ENCODE peak calls at places on chromosomes 13 and 19, in four cellular contexts. J is uterus, X is stomach, T is ovary. R is an unnamed sample.

GRCh38 chr19:22422220-22422619 is at the start of gene ZNF98:
- DNase-seq in J (peak; percentile 28), X (no peak), T (no peak), R (peak; percentile 7)

GRCh38 chr13:37561031-37561430 is 37.5 kb downstream of the POSTN start:
- DNase-seq in T (no peak), X (no peak), J (no peak), R (no peak)

GRCh38 chr19:49746206-49746958 is 16.7 kb downstream of the TSKS start:
- DNase-seq in T (peak; percentile 63), X (peak; percentile 29), J (peak; percentile 62), R (peak; percentile 41)

GRCh38 chr19:3142292-3142670 is 6.4 kb downstream of the GNA15 start:
- DNase-seq in J (no peak), T (no peak), X (no peak), R (no peak)

GRCh38 chr19:6070179-6071102 is 39.9 kb downstream of the RFX2 start:
- DNase-seq in T (no peak), J (no peak), X (no peak), R (no peak)

GRCh38 chr19:28963481-28964245 is 249.3 kb downstream of the UQCRFS1 start:
- DNase-seq in X (no peak), J (no peak), T (no peak), R (no peak)

GRCh38 chr13:34671136-34671535 is 270.9 kb upstream of the NBEA start:
- DNase-seq in X (no peak), T (no peak), J (no peak), R (no peak)

GRCh38 chr19:36973021-36973843 is 57.1 kb downstream of the ZNF568 start:
- DNase-seq in T (peak; percentile 77), X (peak; percentile 78), J (peak; percentile 73), R (peak; percentile 80)

GRCh38 chr19:32869369-32870153 is at the start of gene SLC7A9:
- DNase-seq in T (no peak), X (peak; percentile 17), J (no peak), R (no peak)

GRCh38 chr13:75347925-75348324 is 134.0 kb downstream of the TBC1D4 start:
- DNase-seq in J (no peak), X (no peak), T (no peak), R (no peak)

GRCh38 chr13:79859756-79860155 is 378.8 kb downstream of the NDFIP2 start:
- DNase-seq in X (no peak), J (no peak), T (no peak), R (no peak)

GRCh38 chr13:21688056-21688455 is 17.2 kb downstream of the FGF9 start:
- DNase-seq in X (no peak), J (no peak), T (no peak), R (no peak)

GRCh38 chr13:59801107-59801880 is 362.4 kb downstream of the DIAPH3 start:
- DNase-seq in T (no peak), X (no peak), J (no peak), R (no peak)

DNA sequence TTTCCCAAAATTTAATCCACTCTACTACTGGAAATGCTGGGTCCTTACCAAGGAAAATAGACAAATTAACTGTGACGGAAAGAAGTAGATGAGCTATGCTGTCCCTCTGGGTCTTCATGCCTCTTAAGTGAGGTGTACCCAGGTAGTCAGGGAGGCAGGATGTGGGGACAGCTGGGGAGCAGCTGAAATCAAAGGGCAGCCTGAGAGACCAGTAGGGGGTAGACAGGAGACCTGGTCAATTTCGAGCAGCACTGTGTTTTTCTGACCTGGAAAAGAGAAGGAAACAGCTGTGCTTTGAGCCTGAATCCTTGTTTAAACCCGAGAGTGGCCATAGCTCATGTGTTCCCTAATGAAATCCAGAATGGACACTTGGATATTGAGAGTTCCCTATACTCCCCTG is 587.3 kb downstream of the EFNB2 start:
- DNase-seq in J (no peak), T (no peak), X (no peak), R (no peak)
- TF ChIP-seq CTCF in J (no peak), T (no peak), X (no peak), R (no peak)

GRCh38 chr19:40228371-40228770 is 1.9 kb upstream of the CCNP start:
- DNase-seq in T (no peak), X (no peak), J (no peak), R (no peak)
- TF ChIP-seq POLR2A in T (no peak), X (no peak), J (no peak), R (no peak)

DNA sequence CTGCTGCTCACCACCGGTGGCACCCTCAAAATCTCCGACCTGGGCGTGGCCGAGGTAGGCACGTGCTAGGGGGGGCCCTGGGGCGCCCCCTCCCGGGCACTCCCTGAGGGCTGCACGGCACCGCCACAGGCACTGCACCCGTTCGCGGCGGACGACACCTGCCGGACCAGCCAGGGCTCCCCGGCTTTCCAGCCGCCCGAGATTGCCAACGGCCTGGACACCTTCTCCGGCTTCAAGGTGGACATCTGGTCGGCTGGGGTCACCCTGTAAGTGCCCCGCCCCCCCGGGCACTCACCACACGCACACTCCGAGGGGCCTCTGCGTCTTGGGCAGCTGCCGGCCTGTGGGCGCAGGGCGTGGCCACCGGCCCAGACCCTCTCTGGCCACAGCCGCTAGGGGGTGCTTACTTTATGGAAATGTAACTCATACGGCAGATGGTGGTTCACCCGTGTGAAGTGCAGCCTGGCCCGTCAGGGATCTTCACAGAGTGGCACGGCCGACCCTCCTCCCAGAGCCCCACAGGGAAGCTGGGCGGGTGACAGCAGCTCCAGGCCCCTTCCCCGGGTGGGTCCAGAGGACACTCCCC is 15.0 kb downstream of the STK11 start:
- DNase-seq in J (no peak), X (no peak), T (no peak), R (no peak)
- TF ChIP-seq CTCF in J (no peak), X (no peak), T (no peak), R (no peak)

GRCh38 chr19:13160557-13160956 is 10.3 kb downstream of the IER2 start:
- DNase-seq in X (no peak), J (no peak), T (no peak), R (no peak)

GRCh38 chr19:13164370-13165090 is 14.3 kb downstream of the IER2 start:
- DNase-seq in J (peak; percentile 64), X (peak; percentile 47), T (peak; percentile 50), R (peak; percentile 75)

GRCh38 chr19:13165091-13165997 is 15.1 kb downstream of the IER2 start:
- DNase-seq in T (no peak), X (no peak), J (no peak), R (no peak)

GRCh38 chr19:13163609-13164364 is 13.6 kb downstream of the IER2 start:
- DNase-seq in T (peak; percentile 78), J (peak; percentile 88), X (peak; percentile 76), R (peak; percentile 80)

GRCh38 chr19:13162749-13163608 is 12.8 kb downstream of the IER2 start:
- DNase-seq in X (peak; percentile 99), J (peak; percentile 98), T (peak; percentile 97), R (peak; percentile 99)
- TF ChIP-seq POLR2A in X (no peak), J (peak; percentile 71), T (peak; percentile 47), R (peak; percentile 64)

DNA sequence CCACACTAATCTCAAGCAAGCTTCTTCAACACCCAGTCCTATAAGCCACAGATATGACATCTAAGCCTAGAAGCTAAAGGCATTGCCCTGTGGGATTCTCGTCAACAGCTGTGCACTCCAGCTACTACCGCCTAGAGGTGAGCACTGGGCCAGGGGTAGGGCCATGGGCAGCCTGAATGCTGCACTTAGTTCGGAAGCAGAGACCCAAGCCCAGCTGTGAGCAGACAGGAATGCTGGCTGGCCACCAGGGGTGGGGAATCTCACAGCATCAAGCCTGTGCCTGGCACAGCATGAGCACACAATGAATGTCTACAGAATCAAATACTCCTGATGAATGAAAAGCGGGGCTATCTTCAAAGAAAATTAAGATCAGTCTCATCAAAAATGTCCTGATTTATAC is 167.5 kb upstream of the UBL3 start:
- DNase-seq in T (no peak), X (no peak), J (no peak), R (no peak)
- TF ChIP-seq CTCF in T (no peak), X (peak; percentile 8), J (no peak), R (no peak)

GRCh38 chr19:52048604-52049493 is at the start of gene ZNF432:
- DNase-seq in J (peak; percentile 92), X (peak; percentile 88), T (peak; percentile 93), R (peak; percentile 90)
- TF ChIP-seq POLR2A in J (peak; percentile 33), X (no peak), T (peak; percentile 25), R (peak; percentile 62)

GRCh38 chr19:51799311-51799997 is 4.5 kb downstream of the FPR3 start:
- DNase-seq in T (peak; percentile 93), J (peak; percentile 78), X (peak; percentile 39), R (peak; percentile 58)
- TF ChIP-seq CTCF in T (no peak), J (no peak), X (no peak), R (no peak)

DNA sequence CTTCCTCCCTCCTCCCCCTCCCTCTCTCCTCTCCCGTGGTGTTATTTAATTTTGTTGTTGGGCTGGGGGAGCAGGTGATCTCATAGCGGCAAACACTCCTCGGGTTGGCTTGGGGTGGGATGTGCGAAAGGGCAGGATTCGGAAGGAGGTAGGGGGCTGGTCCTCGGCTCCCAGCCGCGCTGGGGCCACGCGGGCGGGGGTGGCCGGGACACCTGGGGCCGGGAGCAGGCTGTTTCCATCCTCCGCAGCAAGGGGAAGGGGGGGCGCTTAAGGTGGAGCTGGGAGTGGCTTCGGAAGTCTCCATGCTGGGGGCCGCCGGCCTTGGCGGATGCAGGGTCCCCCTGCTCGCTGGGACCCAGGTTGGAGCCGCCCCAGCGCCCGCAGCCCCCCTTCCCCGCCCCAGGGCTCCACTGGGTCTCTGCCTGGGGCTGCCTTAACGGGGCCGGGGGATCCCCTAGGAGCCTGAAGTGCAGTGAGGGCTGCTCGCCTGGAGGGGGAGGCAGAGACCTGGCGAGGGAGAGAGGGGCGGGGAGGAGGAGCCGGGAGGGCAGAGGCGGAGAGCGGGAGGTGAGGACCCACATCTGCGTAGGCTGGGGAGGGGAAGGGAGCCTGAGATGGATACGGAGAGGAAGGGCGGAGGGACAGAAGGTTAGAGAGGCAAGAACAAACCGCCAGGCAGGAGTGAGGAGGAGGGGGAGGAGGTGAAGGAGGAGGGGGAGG is 365 bp upstream of the CA11 start:
- DNase-seq in J (peak; percentile 92), X (peak; percentile 91), T (peak; percentile 94), R (peak; percentile 92)
- TF ChIP-seq POLR2A in J (peak; percentile 59), X (no peak), T (peak; percentile 71), R (peak; percentile 32)

R was measured in transverse colon.